ENCODE peak calls at places on chromosomes 7 and 10, in seven cellular contexts. L is cardiac fibroblast; X is transverse colon; W is thoracic aorta; T is fibroblast of lung; C is CD4-positive, alpha-beta T cell; Z is WTC11. F is an unnamed sample.

GRCh38 chr7:42198974-42199668 is 37.9 kb downstream of the GLI3 start:
- DNase-seq in L (no peak), X (no peak), W (no peak), T (peak), C (no peak), Z (no peak), F (no peak)

GRCh38 chr10:62050941-62051433 is 149.5 kb downstream of the ARID5B start:
- DNase-seq in L (peak), X (peak), W (peak), T (peak), C (peak), Z (no peak), F (no peak)

GRCh38 chr7:80018941-80019808 is 115.5 kb upstream of the GNAI1 start:
- DNase-seq in L (peak), X (peak), W (no peak), T (peak), C (peak), Z (peak), F (peak)

GRCh38 chr7:100963874-100964273 is 5.5 kb upstream of the MUC12 start:
- DNase-seq in L (no peak), X (no peak), W (no peak), T (no peak), C (no peak), Z (no peak), F (no peak)

GRCh38 chr10:22317771-22318565 is 1.8 kb downstream of the COMMD3 start:
- DNase-seq in L (no peak), X (no peak), W (no peak), T (no peak), C (no peak), Z (no peak), F (no peak)

GRCh38 chr7:149171894-149172533 is 23.3 kb upstream of the ZNF282 start:
- DNase-seq in L (no peak), X (no peak), W (no peak), T (no peak), C (no peak), Z (no peak), F (no peak)

GRCh38 chr10:98790817-98791216 is 344.1 kb upstream of the HPS1 start:
- DNase-seq in L (peak), X (no peak), W (no peak), T (peak), C (no peak), Z (no peak), F (no peak)

GRCh38 chr10:30583778-30584415 is 45.7 kb downstream of the LYZL2 start:
- DNase-seq in L (peak), X (peak), W (peak), T (peak), C (no peak), Z (no peak), F (no peak)

GRCh38 chr7:66739953-66740301 is 606 bp upstream of the RABGEF1 start:
- DNase-seq in L (peak), X (no peak), W (no peak), T (peak), C (no peak), Z (no peak), F (no peak)

GRCh38 chr10:13414855-13415254 is 66.8 kb upstream of the SEPHS1 start:
- DNase-seq in L (peak), X (peak), W (no peak), T (peak), C (no peak), Z (peak), F (no peak)

GRCh38 chr7:93198472-93198871 is 27.8 kb downstream of the HEPACAM2 start:
- DNase-seq in L (no peak), X (no peak), W (no peak), T (no peak), C (no peak), Z (no peak), F (no peak)

GRCh38 chr7:83468251-83468739 is 180.6 kb downstream of the SEMA3E start:
- DNase-seq in L (peak), X (peak), W (peak), T (peak), C (no peak), Z (peak), F (peak)

GRCh38 chr7:55120501-55121198 is 101.8 kb downstream of the EGFR start:
- DNase-seq in L (peak), X (no peak), W (no peak), T (peak), C (no peak), Z (no peak), F (no peak)

GRCh38 chr7:30285531-30286284 is 1.3 kb downstream of the ZNRF2 start:
- DNase-seq in L (peak), X (peak), W (no peak), T (peak), C (peak), Z (peak), F (peak)

GRCh38 chr7:117155694-117156093 is 167.2 kb downstream of the WNT2 start:
- DNase-seq in L (no peak), X (no peak), W (no peak), T (no peak), C (no peak), Z (no peak), F (no peak)

GRCh38 chr7:138898255-138898654 is 82.9 kb downstream of the KIAA1549 start:
- DNase-seq in L (no peak), X (no peak), W (no peak), T (no peak), C (peak), Z (no peak), F (no peak)

GRCh38 chr7:44515595-44516268 is 25.3 kb upstream of the NUDCD3 start:
- DNase-seq in L (no peak), X (no peak), W (no peak), T (no peak), C (no peak), Z (no peak), F (no peak)

GRCh38 chr10:109762556-109762955 is 160.8 kb downstream of the XPNPEP1 start:
- DNase-seq in L (no peak), X (no peak), W (no peak), T (no peak), C (no peak), Z (no peak), F (no peak)

GRCh38 chr10:120506674-120507073 is 49.6 kb downstream of the PLPP4 start:
- DNase-seq in L (no peak), X (no peak), W (no peak), T (no peak), C (no peak), Z (no peak), F (no peak)

GRCh38 chr7:149497467-149498261 is at the start of gene ZNF746:
- DNase-seq in L (peak), X (peak), W (no peak), T (peak), C (peak), Z (peak), F (peak)

GRCh38 chr10:79390057-79390456 is 42.8 kb downstream of the PPIF start:
- DNase-seq in L (no peak), X (no peak), W (no peak), T (no peak), C (no peak), Z (no peak), F (no peak)

GRCh38 chr10:60384708-60385398 is 4.8 kb downstream of the ANK3 start:
- DNase-seq in L (peak), X (no peak), W (no peak), T (peak), C (no peak), Z (no peak), F (no peak)

GRCh38 chr7:16753102-16753931 is at the start of gene TSPAN13:
- DNase-seq in L (peak), X (peak), W (no peak), T (peak), C (peak), Z (peak), F (peak)

GRCh38 chr7:112263519-112263918 is 57.0 kb downstream of the ZNF277 start:
- DNase-seq in L (no peak), X (no peak), W (no peak), T (peak), C (no peak), Z (no peak), F (no peak)

GRCh38 chr10:36738738-36739431 is 386.5 kb upstream of the ANKRD30A start:
- DNase-seq in L (no peak), X (no peak), W (no peak), T (no peak), C (no peak), Z (no peak), F (no peak)

GRCh38 chr7:23237000-23237399 is 9.6 kb upstream of the GPNMB start:
- DNase-seq in L (no peak), X (no peak), W (no peak), T (no peak), C (no peak), Z (no peak), F (no peak)

GRCh38 chr10:100025528-100026070 is 15.9 kb upstream of the DNMBP start:
- DNase-seq in L (no peak), X (no peak), W (no peak), T (peak), C (no peak), Z (no peak), F (no peak)

GRCh38 chr7:68929712-68930395 is 668.4 kb upstream of the AUTS2 start:
- DNase-seq in L (peak), X (no peak), W (no peak), T (peak), C (no peak), Z (no peak), F (no peak)

GRCh38 chr10:132554991-132555647 is 17.5 kb downstream of the INPP5A start:
- DNase-seq in L (no peak), X (peak), W (no peak), T (no peak), C (peak), Z (no peak), F (peak)

GRCh38 chr7:75931676-75932075 is 16.7 kb downstream of the POR start:
- DNase-seq in L (no peak), X (no peak), W (no peak), T (no peak), C (no peak), Z (no peak), F (no peak)

DNA sequence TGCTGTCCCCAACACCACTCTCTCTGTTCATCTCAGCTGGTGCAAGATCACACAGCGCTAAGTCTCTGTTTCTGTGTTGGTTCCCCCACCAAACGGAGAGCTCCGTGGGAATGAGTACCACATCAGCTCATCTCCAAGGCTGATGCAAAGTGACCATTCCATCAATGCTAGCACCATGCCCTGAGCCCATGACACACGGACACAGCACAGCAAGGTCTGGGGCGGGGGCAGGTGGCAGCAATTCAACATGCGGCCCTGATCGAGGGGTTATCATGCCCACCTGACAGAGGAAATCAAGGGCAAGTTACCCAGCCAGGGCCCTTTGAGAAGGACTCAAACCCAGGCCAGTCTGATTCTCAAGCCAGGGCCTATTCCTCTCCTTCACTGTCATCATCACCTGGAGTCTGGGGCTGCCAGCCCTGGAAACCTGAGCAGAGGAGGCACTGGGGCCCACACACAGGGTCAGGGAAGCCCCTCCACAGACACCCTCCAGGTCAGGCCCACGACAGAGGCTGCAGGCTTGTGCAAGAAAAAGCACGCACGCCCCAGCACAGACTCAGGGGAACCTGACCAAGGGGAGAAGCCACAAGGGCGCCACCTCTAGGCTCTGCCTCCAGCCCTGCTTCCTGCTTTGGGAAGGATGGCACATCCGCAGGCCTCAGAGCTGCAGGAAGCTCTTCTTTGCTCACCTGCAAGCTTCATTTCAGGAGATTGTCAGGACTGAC is 74.8 kb downstream of the GRID1 start:
- DNase-seq in L (no peak), X (no peak), W (no peak), T (no peak), C (no peak), Z (peak), F (peak)
- TF ChIP-seq CTCF in L (no peak), X (no peak), W (no peak), T (no peak), C (no peak), Z (no peak), F (no peak)

GRCh38 chr7:6162650-6163366 is 109.6 kb downstream of the CYTH3 start:
- DNase-seq in L (no peak), X (no peak), W (no peak), T (no peak), C (no peak), Z (no peak), F (no peak)
- TF ChIP-seq CTCF in L (no peak), X (no peak), W (no peak), T (no peak), C (no peak), Z (no peak), F (no peak)

DNA sequence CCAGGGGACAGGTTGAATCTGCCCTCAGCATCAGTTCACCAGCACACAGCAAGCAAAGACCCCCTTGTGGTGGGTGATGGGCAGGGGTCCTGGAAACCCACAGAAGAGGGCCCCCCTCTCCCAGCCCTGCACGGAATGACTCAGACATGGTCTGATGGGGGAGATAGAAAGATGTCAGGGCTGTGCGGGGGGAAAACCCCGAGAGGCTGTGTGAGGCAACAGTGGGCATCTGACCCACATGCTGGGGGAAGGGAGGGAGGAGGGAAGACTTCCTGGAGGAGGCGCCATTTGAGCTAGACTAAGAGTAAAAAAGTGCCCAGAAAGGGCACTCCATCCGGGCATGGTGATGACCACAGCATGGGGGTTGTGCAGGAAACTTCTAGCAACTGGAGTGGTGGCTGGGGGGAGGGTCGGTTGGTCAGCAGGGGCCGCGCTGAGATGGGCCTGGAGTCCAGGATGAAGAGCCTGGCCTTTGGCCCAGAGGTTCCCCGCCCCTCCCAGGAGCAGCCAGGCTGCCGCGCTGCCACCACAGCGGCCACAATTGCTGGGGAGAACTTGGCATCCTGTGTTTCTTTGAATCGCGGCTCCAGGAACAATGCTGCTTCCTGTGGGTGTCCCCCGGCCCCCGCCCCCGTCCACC is 2.5 kb downstream of the LFNG start:
- DNase-seq in L (no peak), X (peak), W (no peak), T (no peak), C (peak), Z (no peak), F (no peak)
- TF ChIP-seq CTCF in L (no peak), X (no peak), W (no peak), T (no peak), C (no peak), Z (no peak), F (no peak)

GRCh38 chr10:1229116-1229515 is 172.9 kb downstream of the WDR37 start:
- DNase-seq in L (no peak), X (no peak), W (no peak), T (no peak), C (no peak), Z (peak), F (no peak)

GRCh38 chr10:1230138-1230537 is 174.0 kb downstream of the WDR37 start:
- DNase-seq in L (no peak), X (no peak), W (no peak), T (no peak), C (no peak), Z (no peak), F (no peak)

GRCh38 chr10:1229574-1229973 is 173.4 kb downstream of the WDR37 start:
- DNase-seq in L (no peak), X (no peak), W (no peak), T (no peak), C (no peak), Z (no peak), F (no peak)

GRCh38 chr10:1228463-1228975 is 172.3 kb downstream of the WDR37 start:
- DNase-seq in L (no peak), X (no peak), W (no peak), T (no peak), C (no peak), Z (no peak), F (no peak)

GRCh38 chr10:1227505-1228402 is 171.6 kb downstream of the WDR37 start:
- DNase-seq in L (no peak), X (no peak), W (no peak), T (no peak), C (no peak), Z (no peak), F (no peak)
- TF ChIP-seq CTCF in L (no peak), X (no peak), W (no peak), T (no peak), C (no peak), Z (no peak), F (no peak)

F was measured in mesothelial cell of epicardium.